ENCODE peak calls at places on chromosomes 2 and 18, in four cellular contexts. One of them, this sample, is unnamed.

GRCh38 chr2:74876081-74876886 is 42.4 kb downstream of the HK2 start:
- DNase-seq in MM.1S: peak; percentile 60
- DNase-seq in neural progenitor cell: peak; percentile 66
- DNase-seq in SK-N-SH: peak; percentile 81
- DNase-seq in this sample: peak; percentile 82

GRCh38 chr18:22233271-22233670 is 63.9 kb downstream of the GATA6 start:
- DNase-seq in MM.1S: no peak
- DNase-seq in neural progenitor cell: no peak
- DNase-seq in SK-N-SH: no peak
- DNase-seq in this sample: no peak

GRCh38 chr2:220553150-220553549 is 925.7 kb downstream of the SLC4A3 start:
- DNase-seq in MM.1S: no peak
- DNase-seq in neural progenitor cell: no peak
- DNase-seq in SK-N-SH: no peak
- DNase-seq in this sample: no peak

GRCh38 chr2:163552758-163553157 is 183.1 kb downstream of the FIGN start:
- DNase-seq in MM.1S: no peak
- DNase-seq in neural progenitor cell: no peak
- DNase-seq in SK-N-SH: no peak
- DNase-seq in this sample: no peak

GRCh38 chr2:240288087-240288521 is 147.4 kb upstream of the GPC1 start:
- DNase-seq in MM.1S: no peak
- DNase-seq in neural progenitor cell: no peak
- DNase-seq in SK-N-SH: no peak
- DNase-seq in this sample: no peak

GRCh38 chr2:10434885-10435419 is 13.2 kb downstream of the ODC1 start:
- DNase-seq in MM.1S: peak; percentile 74
- DNase-seq in neural progenitor cell: peak; percentile 88
- DNase-seq in SK-N-SH: peak; percentile 99
- DNase-seq in this sample: peak; percentile 81

GRCh38 chr2:230408244-230408842 is 7.7 kb upstream of the SP100 start:
- DNase-seq in MM.1S: no peak
- DNase-seq in neural progenitor cell: no peak
- DNase-seq in SK-N-SH: no peak
- DNase-seq in this sample: peak; percentile 73

GRCh38 chr2:53545159-53546055 is 222.2 kb upstream of the CHAC2 start:
- DNase-seq in MM.1S: no peak
- DNase-seq in neural progenitor cell: no peak
- DNase-seq in SK-N-SH: no peak
- DNase-seq in this sample: no peak

GRCh38 chr2:46827274-46827930 is 88.2 kb downstream of the MCFD2 start:
- DNase-seq in MM.1S: no peak
- DNase-seq in neural progenitor cell: no peak
- DNase-seq in SK-N-SH: no peak
- DNase-seq in this sample: no peak

GRCh38 chr18:48527467-48527866 is 11.4 kb upstream of the CTIF start:
- DNase-seq in MM.1S: no peak
- DNase-seq in neural progenitor cell: no peak
- DNase-seq in SK-N-SH: no peak
- DNase-seq in this sample: no peak

GRCh38 chr2:41940715-41941114 is 107.1 kb upstream of the PKDCC start:
- DNase-seq in MM.1S: no peak
- DNase-seq in neural progenitor cell: no peak
- DNase-seq in SK-N-SH: no peak
- DNase-seq in this sample: no peak

GRCh38 chr18:1659190-1659589 is 754.5 kb downstream of the ADCYAP1 start:
- DNase-seq in MM.1S: no peak
- DNase-seq in neural progenitor cell: no peak
- DNase-seq in SK-N-SH: no peak
- DNase-seq in this sample: no peak

GRCh38 chr2:111653103-111653624 is 230.8 kb downstream of the ANAPC1 start:
- DNase-seq in MM.1S: no peak
- DNase-seq in neural progenitor cell: no peak
- DNase-seq in SK-N-SH: no peak
- DNase-seq in this sample: no peak

GRCh38 chr18:78199002-78199401 is 780.6 kb upstream of the SALL3 start:
- DNase-seq in MM.1S: no peak
- DNase-seq in neural progenitor cell: no peak
- DNase-seq in SK-N-SH: no peak
- DNase-seq in this sample: no peak

GRCh38 chr18:50917021-50917420 is 38.1 kb downstream of the ME2 start:
- DNase-seq in MM.1S: no peak
- DNase-seq in neural progenitor cell: no peak
- DNase-seq in SK-N-SH: no peak
- DNase-seq in this sample: peak; percentile 21

GRCh38 chr2:40716879-40717278 is 265.0 kb upstream of the SLC8A1 start:
- DNase-seq in MM.1S: no peak
- DNase-seq in neural progenitor cell: no peak
- DNase-seq in SK-N-SH: no peak
- DNase-seq in this sample: peak; percentile 95

GRCh38 chr2:172220111-172220510 is 117.4 kb upstream of the DLX2 start:
- DNase-seq in MM.1S: no peak
- DNase-seq in neural progenitor cell: no peak
- DNase-seq in SK-N-SH: no peak
- DNase-seq in this sample: no peak

GRCh38 chr2:147818741-147819140 is 26.1 kb upstream of the ACVR2A start:
- DNase-seq in MM.1S: no peak
- DNase-seq in neural progenitor cell: no peak
- DNase-seq in SK-N-SH: no peak
- DNase-seq in this sample: no peak

GRCh38 chr2:50831666-50832065 is 200.3 kb downstream of the NRXN1 start:
- DNase-seq in MM.1S: no peak
- DNase-seq in neural progenitor cell: no peak
- DNase-seq in SK-N-SH: no peak
- DNase-seq in this sample: no peak

DNA sequence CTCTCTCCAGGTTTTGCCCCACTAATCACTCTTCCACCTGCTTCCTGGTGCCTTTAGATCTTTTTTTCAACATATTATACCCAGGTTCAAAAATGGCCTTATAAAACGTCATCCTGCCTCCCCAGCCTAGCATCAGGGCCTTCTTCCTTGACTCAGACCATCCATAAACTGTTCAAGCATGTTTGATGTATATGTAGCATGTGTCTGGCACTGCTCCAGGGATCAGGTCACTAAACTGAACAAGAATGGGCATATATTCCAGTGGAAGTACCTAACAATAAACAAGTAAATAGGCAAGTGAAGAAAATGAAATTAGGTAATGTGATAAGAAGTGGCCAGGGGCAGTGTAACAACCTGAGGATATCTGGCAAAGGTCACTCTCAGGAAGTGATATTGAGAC is 141.2 kb downstream of the TRIB2 start:
- DNase-seq in MM.1S: no peak
- DNase-seq in neural progenitor cell: no peak
- DNase-seq in SK-N-SH: no peak
- DNase-seq in this sample: peak; percentile 19
- H3F3A ChIP-seq in MM.1S: peaks cover 9% of the 10 kb centered on the region
- H3F3A ChIP-seq in neural progenitor cell: no peaks in the 10 kb centered on the region
- H3F3A ChIP-seq in SK-N-SH: peaks cover 21% of the 10 kb centered on the region
- H3F3A ChIP-seq in this sample: peaks cover 13% of the 10 kb centered on the region

GRCh38 chr2:20218331-20219320 is 6.3 kb downstream of the SDC1 start:
- DNase-seq in MM.1S: no peak
- DNase-seq in neural progenitor cell: no peak
- DNase-seq in SK-N-SH: no peak
- DNase-seq in this sample: no peak
- H3F3A ChIP-seq in MM.1S: peaks cover 98% of the 10 kb centered on the region
- H3F3A ChIP-seq in neural progenitor cell: peaks cover 11% of the 10 kb centered on the region
- H3F3A ChIP-seq in SK-N-SH: peaks cover 21% of the 10 kb centered on the region
- H3F3A ChIP-seq in this sample: no peaks in the 10 kb centered on the region

GRCh38 chr2:9187620-9188214 is 18.9 kb upstream of the ASAP2 start:
- DNase-seq in MM.1S: no peak
- DNase-seq in neural progenitor cell: no peak
- DNase-seq in SK-N-SH: no peak
- DNase-seq in this sample: peak; percentile 72
- H3F3A ChIP-seq in MM.1S: no peaks in the 10 kb centered on the region
- H3F3A ChIP-seq in neural progenitor cell: no peaks in the 10 kb centered on the region
- H3F3A ChIP-seq in SK-N-SH: peaks cover 32% of the 10 kb centered on the region
- H3F3A ChIP-seq in this sample: no peaks in the 10 kb centered on the region

DNA sequence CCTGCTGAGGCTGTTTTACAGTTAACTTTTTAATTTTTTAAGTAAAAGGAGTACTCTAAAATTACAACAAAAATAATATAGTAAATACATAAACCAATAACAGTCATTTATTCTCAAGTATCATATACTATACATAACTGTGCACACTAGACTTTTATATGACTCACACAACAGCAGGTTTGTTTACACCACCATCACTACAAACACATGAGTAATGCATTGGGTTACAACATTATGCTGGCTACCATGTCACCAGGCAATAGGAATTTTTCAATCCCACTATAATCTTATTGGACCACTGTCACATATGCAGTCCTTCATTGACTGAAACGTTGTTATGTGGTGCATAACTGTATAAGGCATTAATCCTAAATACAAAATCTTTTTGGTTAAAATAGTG is 42.5 kb downstream of the RASGRP3 start:
- DNase-seq in MM.1S: no peak
- DNase-seq in neural progenitor cell: no peak
- DNase-seq in SK-N-SH: no peak
- DNase-seq in this sample: peak; percentile 80
- H3F3A ChIP-seq in MM.1S: no peaks in the 10 kb centered on the region
- H3F3A ChIP-seq in neural progenitor cell: no peaks in the 10 kb centered on the region
- H3F3A ChIP-seq in SK-N-SH: peaks cover 3% of the 10 kb centered on the region
- H3F3A ChIP-seq in this sample: no peaks in the 10 kb centered on the region

GRCh38 chr2:162243305-162243693 is at the start of gene FAP:
- DNase-seq in MM.1S: no peak
- DNase-seq in neural progenitor cell: peak; percentile 44
- DNase-seq in SK-N-SH: no peak
- DNase-seq in this sample: no peak

GRCh38 chr2:162242586-162243304 is 500 bp downstream of the FAP start:
- DNase-seq in MM.1S: no peak
- DNase-seq in neural progenitor cell: peak; percentile 41
- DNase-seq in SK-N-SH: no peak
- DNase-seq in this sample: no peak

GRCh38 chr2:162245051-162245450 is 1.8 kb upstream of the FAP start:
- DNase-seq in MM.1S: no peak
- DNase-seq in neural progenitor cell: no peak
- DNase-seq in SK-N-SH: no peak
- DNase-seq in this sample: no peak

GRCh38 chr2:162244559-162245031 is 1.4 kb upstream of the FAP start:
- DNase-seq in MM.1S: no peak
- DNase-seq in neural progenitor cell: no peak
- DNase-seq in SK-N-SH: no peak
- DNase-seq in this sample: peak; percentile 91

DNA sequence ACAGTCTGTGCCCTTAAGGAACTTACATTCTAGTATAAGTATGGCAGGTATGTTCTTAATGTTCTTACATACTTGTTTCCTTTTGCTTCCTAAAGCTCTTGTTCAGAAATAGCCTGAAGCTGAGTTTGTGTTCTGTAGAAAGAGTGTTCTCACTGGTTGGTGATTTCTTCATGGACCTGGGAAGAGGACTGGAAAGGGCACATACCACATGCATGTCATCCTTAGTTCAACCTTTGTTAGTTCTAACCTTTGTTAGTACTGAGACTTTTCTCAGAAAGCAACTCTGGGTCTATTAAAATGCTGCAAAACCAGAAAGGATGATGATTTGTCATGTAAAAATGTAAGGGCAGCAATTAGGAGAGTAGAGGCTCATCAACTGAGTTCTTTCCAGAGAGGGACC is 2.5 kb upstream of the FAP start:
- DNase-seq in MM.1S: no peak
- DNase-seq in neural progenitor cell: no peak
- DNase-seq in SK-N-SH: no peak
- DNase-seq in this sample: peak; percentile 85
- H3F3A ChIP-seq in MM.1S: no peaks in the 10 kb centered on the region
- H3F3A ChIP-seq in neural progenitor cell: no peaks in the 10 kb centered on the region
- H3F3A ChIP-seq in SK-N-SH: peaks cover 23% of the 10 kb centered on the region
- H3F3A ChIP-seq in this sample: peaks cover 3% of the 10 kb centered on the region

DNA sequence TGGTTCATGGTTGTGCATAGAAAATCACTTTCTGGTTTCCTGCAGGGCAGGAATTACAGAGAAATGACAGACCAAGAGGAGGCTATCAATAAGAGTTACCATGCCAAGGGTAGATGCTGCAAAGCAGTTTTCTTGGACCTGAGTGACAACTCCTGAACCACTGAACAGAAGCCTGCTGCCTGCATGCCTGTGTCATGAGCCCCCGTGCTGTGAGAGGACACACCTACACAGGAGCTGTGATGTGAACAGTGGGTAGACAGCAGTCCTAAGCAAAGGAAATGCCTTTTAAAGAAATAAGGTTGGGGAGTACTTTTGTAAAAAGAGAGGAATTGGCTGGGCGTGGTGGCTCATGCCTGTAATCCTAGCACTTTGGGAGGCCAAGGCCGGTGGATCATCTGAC is 54.2 kb upstream of the CREB1 start:
- DNase-seq in MM.1S: no peak
- DNase-seq in neural progenitor cell: no peak
- DNase-seq in SK-N-SH: no peak
- DNase-seq in this sample: peak; percentile 36
- H3F3A ChIP-seq in MM.1S: no peaks in the 10 kb centered on the region
- H3F3A ChIP-seq in neural progenitor cell: peaks cover 27% of the 10 kb centered on the region
- H3F3A ChIP-seq in SK-N-SH: peaks cover 6% of the 10 kb centered on the region
- H3F3A ChIP-seq in this sample: no peaks in the 10 kb centered on the region

GRCh38 chr2:55236992-55237543 is 4.6 kb downstream of the RPS27A start:
- DNase-seq in MM.1S: no peak
- DNase-seq in neural progenitor cell: no peak
- DNase-seq in SK-N-SH: no peak
- DNase-seq in this sample: no peak
- H3F3A ChIP-seq in MM.1S: peaks cover 42% of the 10 kb centered on the region
- H3F3A ChIP-seq in neural progenitor cell: peaks cover 57% of the 10 kb centered on the region
- H3F3A ChIP-seq in SK-N-SH: peaks cover 61% of the 10 kb centered on the region
- H3F3A ChIP-seq in this sample: peaks cover 11% of the 10 kb centered on the region

DNA sequence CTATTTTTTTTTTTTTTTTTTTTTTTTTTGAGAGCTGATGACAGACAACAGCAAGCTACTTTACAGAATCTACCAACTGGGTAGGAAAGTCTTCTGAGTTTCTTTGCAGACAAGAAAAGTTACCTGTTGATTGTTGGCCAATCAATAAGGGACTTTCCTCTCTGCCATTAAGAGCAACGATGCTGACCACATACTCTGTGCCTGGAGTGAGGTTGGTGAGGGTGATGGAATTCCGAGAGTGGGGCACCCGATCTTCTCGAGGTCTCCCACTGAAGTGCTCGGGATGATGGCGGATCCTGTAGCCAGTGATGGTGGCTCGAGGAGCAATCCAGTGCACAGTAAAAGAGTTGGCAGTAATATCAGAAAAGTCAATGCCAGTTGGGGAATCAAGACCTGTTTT is 49.3 kb downstream of the FN1 start:
- DNase-seq in MM.1S: no peak
- DNase-seq in neural progenitor cell: no peak
- DNase-seq in SK-N-SH: no peak
- DNase-seq in this sample: no peak
- H3F3A ChIP-seq in MM.1S: no peaks in the 10 kb centered on the region
- H3F3A ChIP-seq in neural progenitor cell: no peaks in the 10 kb centered on the region
- H3F3A ChIP-seq in SK-N-SH: peaks cover 95% of the 10 kb centered on the region
- H3F3A ChIP-seq in this sample: no peaks in the 10 kb centered on the region